ENCODE peak calls at places on chromosomes 6 and 20, in eight cellular contexts. One of them, this sample, is unnamed.

GRCh38 chr6:7140631-7141366 is 33.0 kb downstream of the RREB1 start:
- DNase-seq in left lung: peak
- DNase-seq in SK-N-MC: no peak
- DNase-seq in AG04450: no peak
- DNase-seq in aorta: peak
- DNase-seq in right cardiac atrium: peak
- DNase-seq in GM12864: no peak
- DNase-seq in skeletal muscle cell: no peak
- DNase-seq in this sample: no peak

GRCh38 chr6:32982084-32982701 is 13.8 kb downstream of the BRD2 start:
- DNase-seq in left lung: no peak
- DNase-seq in SK-N-MC: no peak
- DNase-seq in AG04450: no peak
- DNase-seq in aorta: no peak
- DNase-seq in right cardiac atrium: no peak
- DNase-seq in GM12864: no peak
- DNase-seq in skeletal muscle cell: no peak
- DNase-seq in this sample: no peak

GRCh38 chr6:15260099-15260821 is 14.4 kb downstream of the JARID2 start:
- DNase-seq in left lung: no peak
- DNase-seq in SK-N-MC: no peak
- DNase-seq in AG04450: no peak
- DNase-seq in aorta: no peak
- DNase-seq in right cardiac atrium: no peak
- DNase-seq in GM12864: no peak
- DNase-seq in skeletal muscle cell: peak
- DNase-seq in this sample: no peak

GRCh38 chr20:33083544-33084340 is 4.3 kb downstream of the BPIFB4 start:
- DNase-seq in left lung: no peak
- DNase-seq in SK-N-MC: no peak
- DNase-seq in AG04450: no peak
- DNase-seq in aorta: no peak
- DNase-seq in right cardiac atrium: no peak
- DNase-seq in GM12864: no peak
- DNase-seq in skeletal muscle cell: no peak
- DNase-seq in this sample: no peak

GRCh38 chr20:2986466-2986865 is 57.0 kb upstream of the GNRH2 start:
- DNase-seq in left lung: no peak
- DNase-seq in SK-N-MC: no peak
- DNase-seq in AG04450: no peak
- DNase-seq in aorta: no peak
- DNase-seq in right cardiac atrium: no peak
- DNase-seq in GM12864: no peak
- DNase-seq in skeletal muscle cell: peak
- DNase-seq in this sample: no peak

GRCh38 chr6:71533939-71534379 is 245.3 kb downstream of the OGFRL1 start:
- DNase-seq in left lung: no peak
- DNase-seq in SK-N-MC: peak
- DNase-seq in AG04450: no peak
- DNase-seq in aorta: no peak
- DNase-seq in right cardiac atrium: no peak
- DNase-seq in GM12864: no peak
- DNase-seq in skeletal muscle cell: no peak
- DNase-seq in this sample: no peak

GRCh38 chr6:35719830-35720733 is 16.8 kb upstream of the ARMC12 start:
- DNase-seq in left lung: peak
- DNase-seq in SK-N-MC: no peak
- DNase-seq in AG04450: no peak
- DNase-seq in aorta: no peak
- DNase-seq in right cardiac atrium: peak
- DNase-seq in GM12864: peak
- DNase-seq in skeletal muscle cell: peak
- DNase-seq in this sample: no peak

GRCh38 chr6:71333700-71334099 is 45.1 kb downstream of the OGFRL1 start:
- DNase-seq in left lung: no peak
- DNase-seq in SK-N-MC: no peak
- DNase-seq in AG04450: peak
- DNase-seq in aorta: no peak
- DNase-seq in right cardiac atrium: no peak
- DNase-seq in GM12864: no peak
- DNase-seq in skeletal muscle cell: peak
- DNase-seq in this sample: peak

GRCh38 chr6:112296122-112296521 is 41.8 kb upstream of the LAMA4 start:
- DNase-seq in left lung: no peak
- DNase-seq in SK-N-MC: no peak
- DNase-seq in AG04450: no peak
- DNase-seq in aorta: no peak
- DNase-seq in right cardiac atrium: no peak
- DNase-seq in GM12864: no peak
- DNase-seq in skeletal muscle cell: no peak
- DNase-seq in this sample: peak

GRCh38 chr6:42916288-42916687 is 435 bp downstream of the PTCRA start:
- DNase-seq in left lung: no peak
- DNase-seq in SK-N-MC: no peak
- DNase-seq in AG04450: no peak
- DNase-seq in aorta: no peak
- DNase-seq in right cardiac atrium: no peak
- DNase-seq in GM12864: no peak
- DNase-seq in skeletal muscle cell: no peak
- DNase-seq in this sample: no peak

GRCh38 chr6:689223-689622 is 3.7 kb downstream of the EXOC2 start:
- DNase-seq in left lung: no peak
- DNase-seq in SK-N-MC: no peak
- DNase-seq in AG04450: no peak
- DNase-seq in aorta: no peak
- DNase-seq in right cardiac atrium: no peak
- DNase-seq in GM12864: no peak
- DNase-seq in skeletal muscle cell: no peak
- DNase-seq in this sample: no peak

GRCh38 chr6:157880534-157880933 is 57.5 kb downstream of the SNX9 start:
- DNase-seq in left lung: no peak
- DNase-seq in SK-N-MC: no peak
- DNase-seq in AG04450: no peak
- DNase-seq in aorta: no peak
- DNase-seq in right cardiac atrium: no peak
- DNase-seq in GM12864: no peak
- DNase-seq in skeletal muscle cell: no peak
- DNase-seq in this sample: no peak

GRCh38 chr6:112348334-112348874 is 1.3 kb downstream of the RFPL4B start:
- DNase-seq in left lung: no peak
- DNase-seq in SK-N-MC: no peak
- DNase-seq in AG04450: no peak
- DNase-seq in aorta: no peak
- DNase-seq in right cardiac atrium: no peak
- DNase-seq in GM12864: no peak
- DNase-seq in skeletal muscle cell: no peak
- DNase-seq in this sample: no peak

GRCh38 chr6:82183642-82184282 is 63.8 kb downstream of the IBTK start:
- DNase-seq in left lung: no peak
- DNase-seq in SK-N-MC: no peak
- DNase-seq in AG04450: no peak
- DNase-seq in aorta: no peak
- DNase-seq in right cardiac atrium: no peak
- DNase-seq in GM12864: no peak
- DNase-seq in skeletal muscle cell: no peak
- DNase-seq in this sample: no peak

GRCh38 chr6:154164397-154164796 is 125.4 kb downstream of the OPRM1 start:
- DNase-seq in left lung: no peak
- DNase-seq in SK-N-MC: no peak
- DNase-seq in AG04450: peak
- DNase-seq in aorta: no peak
- DNase-seq in right cardiac atrium: peak
- DNase-seq in GM12864: no peak
- DNase-seq in skeletal muscle cell: peak
- DNase-seq in this sample: no peak

GRCh38 chr6:106448000-106448426 is 87.5 kb downstream of the CRYBG1 start:
- DNase-seq in left lung: peak
- DNase-seq in SK-N-MC: no peak
- DNase-seq in AG04450: no peak
- DNase-seq in aorta: no peak
- DNase-seq in right cardiac atrium: peak
- DNase-seq in GM12864: peak
- DNase-seq in skeletal muscle cell: no peak
- DNase-seq in this sample: no peak

GRCh38 chr6:140366991-140367390 is 992.5 kb upstream of the CITED2 start:
- DNase-seq in left lung: no peak
- DNase-seq in SK-N-MC: no peak
- DNase-seq in AG04450: peak
- DNase-seq in aorta: no peak
- DNase-seq in right cardiac atrium: no peak
- DNase-seq in GM12864: no peak
- DNase-seq in skeletal muscle cell: no peak
- DNase-seq in this sample: peak

GRCh38 chr6:5180636-5181035 is 80.1 kb downstream of the LYRM4 start:
- DNase-seq in left lung: no peak
- DNase-seq in SK-N-MC: no peak
- DNase-seq in AG04450: no peak
- DNase-seq in aorta: no peak
- DNase-seq in right cardiac atrium: no peak
- DNase-seq in GM12864: no peak
- DNase-seq in skeletal muscle cell: no peak
- DNase-seq in this sample: no peak

GRCh38 chr20:21134883-21135493 is 9.1 kb downstream of the KIZ start:
- DNase-seq in left lung: no peak
- DNase-seq in SK-N-MC: no peak
- DNase-seq in AG04450: no peak
- DNase-seq in aorta: no peak
- DNase-seq in right cardiac atrium: no peak
- DNase-seq in GM12864: no peak
- DNase-seq in skeletal muscle cell: no peak
- DNase-seq in this sample: no peak

GRCh38 chr6:69416739-69417138 is 380.1 kb downstream of the LMBRD1 start:
- DNase-seq in left lung: no peak
- DNase-seq in SK-N-MC: no peak
- DNase-seq in AG04450: no peak
- DNase-seq in aorta: no peak
- DNase-seq in right cardiac atrium: no peak
- DNase-seq in GM12864: no peak
- DNase-seq in skeletal muscle cell: peak
- DNase-seq in this sample: no peak

GRCh38 chr6:15947436-15947835 is 181.4 kb upstream of the MYLIP start:
- DNase-seq in left lung: no peak
- DNase-seq in SK-N-MC: no peak
- DNase-seq in AG04450: no peak
- DNase-seq in aorta: no peak
- DNase-seq in right cardiac atrium: no peak
- DNase-seq in GM12864: no peak
- DNase-seq in skeletal muscle cell: no peak
- DNase-seq in this sample: no peak

GRCh38 chr6:159056003-159056402 is 11.2 kb upstream of the TAGAP start:
- DNase-seq in left lung: no peak
- DNase-seq in SK-N-MC: no peak
- DNase-seq in AG04450: no peak
- DNase-seq in aorta: no peak
- DNase-seq in right cardiac atrium: no peak
- DNase-seq in GM12864: no peak
- DNase-seq in skeletal muscle cell: no peak
- DNase-seq in this sample: no peak
- H3K4me3 ChIP-seq in left lung: no peak
- H3K4me3 ChIP-seq in SK-N-MC: no peak
- H3K4me3 ChIP-seq in AG04450: no peak
- H3K4me3 ChIP-seq in aorta: no peak
- H3K4me3 ChIP-seq in right cardiac atrium: no peak
- H3K4me3 ChIP-seq in GM12864: no peak
- H3K4me3 ChIP-seq in skeletal muscle cell: no peak
- H3K4me3 ChIP-seq in this sample: no peak

GRCh38 chr20:44354979-44355502 is 458 bp upstream of the HNF4A start:
- DNase-seq in left lung: no peak
- DNase-seq in SK-N-MC: no peak
- DNase-seq in AG04450: no peak
- DNase-seq in aorta: no peak
- DNase-seq in right cardiac atrium: no peak
- DNase-seq in GM12864: no peak
- DNase-seq in skeletal muscle cell: no peak
- DNase-seq in this sample: no peak
- H3K4me3 ChIP-seq in left lung: no peak
- H3K4me3 ChIP-seq in SK-N-MC: no peak
- H3K4me3 ChIP-seq in AG04450: no peak
- H3K4me3 ChIP-seq in aorta: no peak
- H3K4me3 ChIP-seq in right cardiac atrium: no peak
- H3K4me3 ChIP-seq in GM12864: no peak
- H3K4me3 ChIP-seq in skeletal muscle cell: no peak
- H3K4me3 ChIP-seq in this sample: no peak

GRCh38 chr6:107786179-107786578 is 37.9 kb downstream of the SCML4 start:
- DNase-seq in left lung: no peak
- DNase-seq in SK-N-MC: no peak
- DNase-seq in AG04450: no peak
- DNase-seq in aorta: no peak
- DNase-seq in right cardiac atrium: no peak
- DNase-seq in GM12864: no peak
- DNase-seq in skeletal muscle cell: no peak
- DNase-seq in this sample: no peak

GRCh38 chr6:107789361-107789760 is 34.8 kb downstream of the SCML4 start:
- DNase-seq in left lung: no peak
- DNase-seq in SK-N-MC: no peak
- DNase-seq in AG04450: no peak
- DNase-seq in aorta: no peak
- DNase-seq in right cardiac atrium: no peak
- DNase-seq in GM12864: no peak
- DNase-seq in skeletal muscle cell: no peak
- DNase-seq in this sample: no peak

GRCh38 chr6:107786709-107787588 is 37.2 kb downstream of the SCML4 start:
- DNase-seq in left lung: no peak
- DNase-seq in SK-N-MC: no peak
- DNase-seq in AG04450: no peak
- DNase-seq in aorta: no peak
- DNase-seq in right cardiac atrium: no peak
- DNase-seq in GM12864: peak
- DNase-seq in skeletal muscle cell: peak
- DNase-seq in this sample: no peak

GRCh38 chr6:107784669-107785068 is 39.4 kb downstream of the SCML4 start:
- DNase-seq in left lung: no peak
- DNase-seq in SK-N-MC: no peak
- DNase-seq in AG04450: no peak
- DNase-seq in aorta: no peak
- DNase-seq in right cardiac atrium: no peak
- DNase-seq in GM12864: no peak
- DNase-seq in skeletal muscle cell: peak
- DNase-seq in this sample: no peak

DNA sequence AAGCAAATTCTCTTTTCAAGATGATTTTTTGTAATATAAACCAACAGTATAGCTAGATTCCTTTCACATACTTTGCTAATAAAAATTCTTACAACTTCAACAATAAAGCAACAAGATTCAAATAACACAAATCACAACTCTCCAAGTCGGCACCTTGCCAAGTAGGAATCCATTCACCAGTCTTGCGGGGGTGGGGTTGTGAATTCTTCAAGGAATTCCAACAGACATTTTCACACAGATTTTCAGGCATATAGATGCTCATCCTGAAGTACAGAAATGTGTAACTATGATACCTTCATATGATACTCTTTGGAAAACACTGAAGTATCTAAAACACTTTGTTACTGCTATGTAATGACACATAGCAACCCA is 36.5 kb downstream of the SCML4 start:
- DNase-seq in left lung: no peak
- DNase-seq in SK-N-MC: no peak
- DNase-seq in AG04450: no peak
- DNase-seq in aorta: no peak
- DNase-seq in right cardiac atrium: no peak
- DNase-seq in GM12864: no peak
- DNase-seq in skeletal muscle cell: no peak
- DNase-seq in this sample: no peak
- H3K4me3 ChIP-seq in left lung: no peak
- H3K4me3 ChIP-seq in SK-N-MC: peak
- H3K4me3 ChIP-seq in AG04450: no peak
- H3K4me3 ChIP-seq in aorta: no peak
- H3K4me3 ChIP-seq in right cardiac atrium: no peak
- H3K4me3 ChIP-seq in GM12864: no peak
- H3K4me3 ChIP-seq in skeletal muscle cell: no peak
- H3K4me3 ChIP-seq in this sample: no peak

GRCh38 chr20:31687777-31688176 is 34.9 kb downstream of the BCL2L1 start:
- DNase-seq in left lung: no peak
- DNase-seq in SK-N-MC: no peak
- DNase-seq in AG04450: no peak
- DNase-seq in aorta: no peak
- DNase-seq in right cardiac atrium: no peak
- DNase-seq in GM12864: no peak
- DNase-seq in skeletal muscle cell: no peak
- DNase-seq in this sample: no peak
- H3K4me3 ChIP-seq in left lung: no peak
- H3K4me3 ChIP-seq in SK-N-MC: no peak
- H3K4me3 ChIP-seq in AG04450: no peak
- H3K4me3 ChIP-seq in aorta: no peak
- H3K4me3 ChIP-seq in right cardiac atrium: no peak
- H3K4me3 ChIP-seq in GM12864: no peak
- H3K4me3 ChIP-seq in skeletal muscle cell: no peak
- H3K4me3 ChIP-seq in this sample: no peak